ENCODE peak calls at places on chromosomes 11 and 22, in four cellular contexts. A is NCI-H1092 treated with DMSO at 0.1 percent for 48 hours, U is HFF-Myc, M is amniotic stem cell. S is an unnamed sample.
A peak's percentile ranks its signal among the peaks of the same experiment; 100 is the strongest.

GRCh38 chr22:23067023-23067650 is 3.2 kb upstream of the GNAZ start:
- DNase-seq in A (no peak), U (no peak), M (no peak), S (no peak)

GRCh38 chr11:104565581-104565956 is 332.7 kb downstream of the CASP12 start:
- DNase-seq in A (no peak), U (no peak), M (no peak), S (no peak)

GRCh38 chr11:92735039-92735438 is 234.4 kb upstream of the MTNR1B start:
- DNase-seq in A (no peak), U (no peak), M (no peak), S (peak; percentile 8)

GRCh38 chr11:48141475-48142100 is 75.0 kb upstream of the OR4B1 start:
- DNase-seq in A (no peak), U (no peak), M (no peak), S (no peak)

GRCh38 chr11:69348414-69349235 is 54.7 kb downstream of the MYEOV start:
- DNase-seq in A (no peak), U (no peak), M (no peak), S (no peak)

GRCh38 chr22:19824197-19825015 is 30.3 kb downstream of the GNB1L start:
- DNase-seq in A (no peak), U (no peak), M (no peak), S (no peak)

GRCh38 chr11:17921620-17922473 is 91.0 kb downstream of the SERGEF start:
- DNase-seq in A (peak; percentile 13), U (peak; percentile 20), M (no peak), S (peak; percentile 56)

GRCh38 chr11:11841605-11842425 is at the start of gene USP47:
- DNase-seq in A (peak; percentile 93), U (no peak), M (peak; percentile 63), S (peak; percentile 87)

GRCh38 chr11:91239359-91239758 is 985.3 kb upstream of the FAT3 start:
- DNase-seq in A (no peak), U (no peak), M (no peak), S (no peak)

GRCh38 chr11:60528934-60529333 is 13.7 kb downstream of the MS4A13 start:
- DNase-seq in A (no peak), U (no peak), M (no peak), S (no peak)

GRCh38 chr22:48515571-48516200 is 1312.0 kb downstream of the BRD1 start:
- DNase-seq in A (no peak), U (no peak), M (no peak), S (no peak)

GRCh38 chr11:10622957-10623787 is 54.7 kb upstream of the LYVE1 start:
- DNase-seq in A (no peak), U (no peak), M (no peak), S (no peak)

GRCh38 chr11:44229664-44230063 is 80.3 kb downstream of the ALX4 start:
- DNase-seq in A (no peak), U (no peak), M (no peak), S (no peak)

GRCh38 chr11:17760102-17761029 is 25.8 kb downstream of the KCNC1 start:
- DNase-seq in A (peak; percentile 71), U (peak; percentile 6), M (no peak), S (peak; percentile 87)

GRCh38 chr11:45089251-45089650 is 57.2 kb upstream of the PRDM11 start:
- DNase-seq in A (no peak), U (peak; percentile 60), M (peak; percentile 63), S (peak; percentile 99)

GRCh38 chr11:85682330-85683305 is 3.4 kb downstream of the CCDC89 start:
- DNase-seq in A (peak; percentile 90), U (no peak), M (no peak), S (peak; percentile 73)

GRCh38 chr11:114183041-114183511 is 113.1 kb upstream of the NNMT start:
- DNase-seq in A (no peak), U (no peak), M (no peak), S (no peak)

GRCh38 chr22:35777335-35777975 is 59.8 kb downstream of the APOL5 start:
- DNase-seq in A (no peak), U (peak; percentile 19), M (no peak), S (no peak)

GRCh38 chr22:46288846-46289243 is 7.8 kb upstream of the GTSE1 start:
- DNase-seq in A (no peak), U (no peak), M (no peak), S (no peak)

GRCh38 chr22:48811885-48812284 is 1015.8 kb downstream of the BRD1 start:
- DNase-seq in A (no peak), U (no peak), M (no peak), S (no peak)

GRCh38 chr11:62444271-62444833 is 25.5 kb downstream of the SCGB1A1 start:
- DNase-seq in A (peak; percentile 63), U (no peak), M (no peak), S (peak; percentile 72)

GRCh38 chr22:50083462-50084081 is 1.7 kb downstream of the MLC1 start:
- DNase-seq in A (no peak), U (no peak), M (no peak), S (no peak)